ENCODE peak calls at places on chromosomes 16 and 17, in seven cellular contexts. A, J, D, U, V, O and H are unnamed samples.

GRCh38 chr16:11359370-11359769 is 14.1 kb downstream of the RMI2 start:
- DNase-seq in A (no peak), J (no peak), D (no peak), U (no peak), V (peak), O (no peak), H (no peak)

GRCh38 chr16:56972898-56973689 is 11.3 kb downstream of the CETP start:
- DNase-seq in A (no peak), J (no peak), D (no peak), U (no peak), V (no peak), O (no peak), H (no peak)

GRCh38 chr16:27860091-27860490 is 203.4 kb downstream of the GSG1L start:
- DNase-seq in A (no peak), J (no peak), D (no peak), U (no peak), V (no peak), O (no peak), H (no peak)

GRCh38 chr17:74117999-74118421 is 85.5 kb upstream of the RPL38 start:
- DNase-seq in A (no peak), J (no peak), D (no peak), U (no peak), V (no peak), O (no peak), H (no peak)

GRCh38 chr16:9109255-9109654 is 17.8 kb downstream of the HAPSTR1 start:
- DNase-seq in A (no peak), J (no peak), D (no peak), U (no peak), V (no peak), O (no peak), H (no peak)

GRCh38 chr16:89261691-89262563 is 44.4 kb downstream of the ZNF778 start:
- DNase-seq in A (no peak), J (no peak), D (no peak), U (no peak), V (no peak), O (no peak), H (no peak)

GRCh38 chr17:81903896-81904599 is 2.0 kb downstream of the NPB start:
- DNase-seq in A (no peak), J (no peak), D (no peak), U (no peak), V (no peak), O (no peak), H (no peak)

GRCh38 chr17:49963277-49963625 is 5.7 kb upstream of the DLX4 start:
- DNase-seq in A (no peak), J (no peak), D (no peak), U (no peak), V (no peak), O (no peak), H (no peak)

GRCh38 chr17:46027326-46028325 is 28.6 kb downstream of the STH start:
- DNase-seq in A (no peak), J (no peak), D (no peak), U (no peak), V (no peak), O (no peak), H (no peak)